ENCODE peak calls at places on chromosome 13, in five cellular contexts. O, I, Y, J and W are unnamed samples.

GRCh38 chr13:109595466-109595865 is 190.9 kb downstream of the IRS2 start:
- DNase-seq in O (no peak), Y (no peak), J (no peak), I (no peak), W (no peak)

GRCh38 chr13:84352946-84353345 is 470.7 kb upstream of the SLITRK1 start:
- DNase-seq in Y (no peak), J (no peak), O (no peak), I (no peak), W (no peak)

GRCh38 chr13:113187263-113187669 is 21.2 kb downstream of the PCID2 start:
- DNase-seq in I (no peak), J (no peak), O (peak), Y (peak), W (no peak)

GRCh38 chr13:43686557-43686956 is 100.2 kb downstream of the ENOX1 start:
- DNase-seq in O (no peak), I (no peak), Y (no peak), J (no peak), W (no peak)

GRCh38 chr13:41178040-41178439 is 16.3 kb downstream of the KBTBD7 start:
- DNase-seq in Y (no peak), J (no peak), I (no peak), O (no peak), W (no peak)

GRCh38 chr13:44576396-44577235 is 486 bp upstream of the TSC22D1 start:
- DNase-seq in O (peak), Y (no peak), I (peak), J (peak), W (no peak)

GRCh38 chr13:72808917-72809500 is 27.1 kb downstream of the PIBF1 start:
- DNase-seq in J (no peak), O (no peak), Y (no peak), I (no peak), W (no peak)

GRCh38 chr13:28401303-28402056 is 93.4 kb downstream of the FLT1 start:
- DNase-seq in I (no peak), J (no peak), Y (no peak), O (no peak), W (no peak)

GRCh38 chr13:82681535-82681934 is 1200.7 kb downstream of the SLITRK1 start:
- DNase-seq in O (no peak), I (no peak), J (no peak), Y (no peak), W (no peak)

GRCh38 chr13:110264685-110265275 is 42.2 kb downstream of the COL4A1 start:
- DNase-seq in Y (no peak), J (no peak), I (no peak), O (no peak), W (no peak)

GRCh38 chr13:113029487-113030258 is 60.7 kb downstream of the MCF2L start:
- DNase-seq in J (peak), O (peak), Y (no peak), I (peak), W (no peak)

GRCh38 chr13:103354189-103354588 is 288.0 kb upstream of the SLC10A2 start:
- DNase-seq in I (no peak), J (no peak), Y (no peak), O (no peak), W (no peak)

GRCh38 chr13:51590966-51591627 is 6.8 kb downstream of the WDFY2 start:
- DNase-seq in Y (no peak), O (peak), J (no peak), I (no peak), W (no peak)

GRCh38 chr13:49877629-49878218 is 58.4 kb downstream of the SPRYD7 start:
- DNase-seq in J (no peak), Y (no peak), O (no peak), I (no peak), W (no peak)

GRCh38 chr13:51717786-51718398 is 86.1 kb downstream of the DHRS12 start:
- DNase-seq in J (no peak), Y (no peak), I (no peak), O (no peak), W (no peak)

GRCh38 chr13:24185591-24186232 is 25.2 kb downstream of the SPATA13 start:
- DNase-seq in Y (no peak), I (no peak), O (no peak), J (no peak), W (no peak)

GRCh38 chr13:71067164-71067815 is 799.7 kb downstream of the DACH1 start:
- DNase-seq in Y (no peak), I (no peak), O (no peak), J (no peak), W (no peak)

GRCh38 chr13:35472308-35473008 is 4.0 kb downstream of the MAB21L1 start:
- DNase-seq in Y (no peak), J (no peak), O (no peak), I (no peak), W (no peak)

GRCh38 chr13:97535619-97536018 is 101.7 kb downstream of the RAP2A start:
- DNase-seq in O (no peak), Y (no peak), I (no peak), J (no peak), W (no peak)

GRCh38 chr13:66879971-66880370 is 350.2 kb downstream of the PCDH9 start:
- DNase-seq in Y (no peak), O (no peak), J (no peak), I (no peak), W (no peak)

GRCh38 chr13:109840201-109840892 is 54.0 kb upstream of the IRS2 start:
- DNase-seq in J (no peak), I (no peak), Y (peak), O (no peak), W (no peak)

GRCh38 chr13:110911880-110912279 is 3.0 kb downstream of the ANKRD10 start:
- DNase-seq in J (no peak), O (no peak), I (no peak), Y (no peak), W (no peak)

GRCh38 chr13:50529154-50529882 is 314.2 kb downstream of the DLEU7 start:
- DNase-seq in I (no peak), O (peak), J (no peak), Y (no peak), W (no peak)

GRCh38 chr13:113832204-113832603 is 31.7 kb downstream of the GAS6 start:
- DNase-seq in J (no peak), I (no peak), Y (no peak), O (no peak), W (no peak)

GRCh38 chr13:35485451-35485850 is 9.0 kb upstream of the MAB21L1 start:
- DNase-seq in Y (no peak), O (no peak), J (no peak), I (no peak), W (no peak)

GRCh38 chr13:46304546-46304945 is 82.5 kb downstream of the RUBCNL start:
- DNase-seq in Y (no peak), J (no peak), I (no peak), O (no peak), W (no peak)